ENCODE peak calls at places on chromosomes 16 and 17, in six cellular contexts. P, N, U, F, A and D are unnamed samples.

GRCh38 chr16:2467301-2468141 is 3.6 kb upstream of the NTN3 start:
- DNase-seq in P (peak), N (peak), U (no peak), F (peak), A (no peak), D (no peak)

GRCh38 chr17:79466562-79467350 is 144.1 kb downstream of the RBFOX3 start:
- DNase-seq in P (no peak), N (no peak), U (no peak), F (no peak), A (no peak), D (no peak)

GRCh38 chr16:66207139-66207863 is 159.2 kb upstream of the CDH5 start:
- DNase-seq in P (no peak), N (no peak), U (no peak), F (no peak), A (no peak), D (no peak)

GRCh38 chr16:48212033-48212432 is 32.1 kb upstream of the LONP2 start:
- DNase-seq in P (no peak), N (peak), U (no peak), F (no peak), A (no peak), D (no peak)

GRCh38 chr16:8678068-8678927 is 3.9 kb downstream of the ABAT start:
- DNase-seq in P (no peak), N (peak), U (no peak), F (no peak), A (peak), D (no peak)

GRCh38 chr16:10578474-10579316 is 1.7 kb downstream of the EMP2 start:
- DNase-seq in P (no peak), N (no peak), U (no peak), F (no peak), A (peak), D (no peak)

GRCh38 chr17:80949451-80950421 is 41.9 kb upstream of the CHMP6 start:
- DNase-seq in P (no peak), N (no peak), U (no peak), F (no peak), A (no peak), D (no peak)

GRCh38 chr17:73194514-73195222 is 1.8 kb downstream of the COG1 start:
- DNase-seq in P (no peak), N (peak), U (no peak), F (no peak), A (no peak), D (no peak)

GRCh38 chr17:50868594-50868993 is 2.4 kb upstream of the TOB1 start:
- DNase-seq in P (no peak), N (no peak), U (no peak), F (no peak), A (no peak), D (no peak)

GRCh38 chr16:23257682-23258081 is 44.4 kb upstream of the SCNN1B start:
- DNase-seq in P (no peak), N (no peak), U (no peak), F (no peak), A (no peak), D (no peak)

GRCh38 chr17:63785556-63785955 is 11.6 kb downstream of the DDX42 start:
- DNase-seq in P (no peak), N (peak), U (no peak), F (no peak), A (no peak), D (no peak)

DNA sequence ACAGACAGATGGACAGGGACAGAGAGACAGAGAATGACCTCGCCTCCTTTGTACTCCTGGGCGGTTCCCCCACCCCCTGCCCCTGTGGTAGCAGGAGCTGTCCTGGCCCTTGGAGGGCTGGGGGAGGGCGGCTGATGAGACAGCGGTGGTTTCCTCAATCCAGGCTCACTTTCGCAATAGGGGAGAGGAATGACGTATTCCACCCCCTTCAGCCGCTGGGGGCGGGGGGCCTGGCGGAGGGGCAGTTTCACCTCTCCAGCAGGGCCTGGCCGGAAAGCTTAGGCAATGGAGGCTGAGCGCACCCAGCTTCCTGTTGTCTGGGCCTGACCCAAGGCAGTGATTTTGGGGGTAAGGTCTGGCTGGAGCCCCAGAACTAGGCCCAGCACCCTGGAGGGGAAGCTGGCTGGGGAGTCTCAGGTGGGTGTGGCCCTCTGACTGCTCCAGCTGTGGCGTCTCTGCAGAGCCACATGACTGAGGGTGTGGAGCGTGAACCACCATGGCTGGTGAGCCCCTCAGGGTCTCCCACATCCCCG is 7.4 kb downstream of the FMNL1 start:
- DNase-seq in P (peak), N (peak), U (peak), F (no peak), A (peak), D (peak)
- TF ChIP-seq SMC3 in P (peak), N (peak), U (peak), F (no peak), A (no peak), D (no peak)

GRCh38 chr17:59277031-59277430 is 54.4 kb upstream of the YPEL2 start:
- DNase-seq in P (no peak), N (no peak), U (peak), F (no peak), A (no peak), D (no peak)
- TF ChIP-seq SMC3 in P (no peak), N (no peak), U (no peak), F (no peak), A (no peak), D (no peak)

DNA sequence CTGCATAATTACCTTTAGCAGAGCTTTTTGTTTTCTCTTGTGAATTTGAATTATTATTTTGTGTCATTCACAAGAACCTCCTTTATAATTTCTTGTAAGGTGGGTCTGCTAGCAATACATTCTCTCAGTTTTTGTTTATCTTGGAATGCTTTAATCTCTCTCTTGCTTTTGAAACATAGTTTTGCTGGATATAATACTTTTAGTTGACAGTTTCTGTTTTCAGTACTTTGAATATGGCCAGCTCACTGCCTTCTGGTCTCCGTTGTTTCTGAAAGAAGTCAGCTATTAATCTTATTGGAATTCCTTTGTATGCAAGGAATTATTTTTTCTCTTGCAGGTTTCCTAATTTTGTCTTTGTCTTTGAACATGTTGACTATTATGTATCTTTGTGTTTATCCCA is 167.0 kb downstream of the MAP2K4 start:
- DNase-seq in P (no peak), N (no peak), U (no peak), F (no peak), A (no peak), D (no peak)
- TF ChIP-seq SMC3 in P (no peak), N (no peak), U (no peak), F (no peak), A (no peak), D (no peak)

GRCh38 chr17:7380855-7381683 is at the start of gene TNK1:
- DNase-seq in P (no peak), N (no peak), U (no peak), F (peak), A (peak), D (peak)
- TF ChIP-seq SMC3 in P (no peak), N (no peak), U (no peak), F (no peak), A (no peak), D (no peak)

DNA sequence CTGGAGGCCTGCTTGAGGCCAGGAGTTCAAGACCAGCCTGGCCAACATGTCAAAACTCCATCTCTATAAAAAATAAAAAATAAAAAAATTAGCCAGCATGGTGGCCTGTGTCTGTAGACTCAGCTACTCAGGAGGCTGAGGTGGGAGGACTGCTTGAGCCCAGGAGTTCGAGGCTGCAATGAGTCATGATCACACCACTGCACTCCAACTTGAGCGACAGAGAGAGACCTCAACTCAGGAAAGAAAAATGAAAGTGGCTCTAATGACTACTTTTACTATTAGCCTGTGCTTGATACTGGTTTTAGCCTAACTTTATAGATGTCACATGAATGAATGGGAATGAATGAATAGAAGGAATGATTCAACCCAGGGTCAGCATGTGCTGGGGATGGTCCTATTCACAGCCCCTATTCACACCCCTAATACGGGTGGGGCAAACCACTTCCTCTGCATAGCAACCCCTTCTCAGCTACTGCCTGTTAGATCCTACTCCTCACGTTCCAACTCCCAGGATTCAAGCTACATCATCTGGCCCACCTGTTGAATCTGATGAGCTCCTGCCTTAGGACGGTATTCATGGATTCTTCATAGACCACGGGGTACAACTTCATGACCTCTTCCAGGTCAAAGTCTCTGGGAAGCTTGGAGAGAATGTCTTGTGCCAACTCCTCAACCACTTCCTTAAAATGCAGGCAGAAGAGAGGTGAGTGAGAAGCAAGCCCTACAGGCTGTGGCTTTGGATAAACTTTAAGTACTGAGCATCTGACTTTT is 40.5 kb downstream of the LYRM1 start:
- DNase-seq in P (no peak), N (no peak), U (no peak), F (no peak), A (no peak), D (no peak)
- TF ChIP-seq SMC3 in P (no peak), N (no peak), U (no peak), F (no peak), A (no peak), D (no peak)

DNA sequence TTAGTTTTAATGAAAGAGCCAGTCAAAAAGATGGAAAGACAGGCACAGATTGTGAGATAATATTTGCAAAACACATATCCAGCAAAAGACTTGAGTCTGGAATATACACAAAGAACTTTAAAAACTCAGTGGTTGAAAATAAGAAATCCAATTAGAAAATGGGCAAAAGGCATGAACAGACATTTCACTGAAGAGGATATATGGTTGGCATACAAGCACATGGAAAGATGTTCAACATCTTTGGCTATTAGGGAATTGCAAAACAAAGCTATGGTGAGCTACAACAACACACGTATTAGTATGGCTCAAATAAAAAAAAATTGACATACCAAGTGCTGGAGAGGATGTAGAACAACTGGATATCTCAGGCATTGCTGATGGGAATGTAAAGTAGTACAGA is 44.5 kb upstream of the MRTFB start:
- DNase-seq in P (no peak), N (no peak), U (no peak), F (no peak), A (no peak), D (no peak)
- TF ChIP-seq SMC3 in P (no peak), N (no peak), U (no peak), F (no peak), A (no peak), D (no peak)

GRCh38 chr16:81530814-81531213 is 86.2 kb downstream of the CMIP start:
- DNase-seq in P (no peak), N (no peak), U (no peak), F (no peak), A (no peak), D (no peak)

GRCh38 chr16:81533175-81533507 is 88.5 kb downstream of the CMIP start:
- DNase-seq in P (no peak), N (peak), U (no peak), F (no peak), A (no peak), D (no peak)

GRCh38 chr16:81532491-81533174 is 88.0 kb downstream of the CMIP start:
- DNase-seq in P (peak), N (no peak), U (no peak), F (no peak), A (peak), D (no peak)

GRCh38 chr16:81530296-81530721 is 85.7 kb downstream of the CMIP start:
- DNase-seq in P (no peak), N (no peak), U (no peak), F (no peak), A (no peak), D (no peak)

GRCh38 chr16:81531415-81531814 is 86.8 kb downstream of the CMIP start:
- DNase-seq in P (no peak), N (no peak), U (no peak), F (no peak), A (no peak), D (no peak)
- TF ChIP-seq SMC3 in P (no peak), N (no peak), U (no peak), F (no peak), A (no peak), D (no peak)

GRCh38 chr17:29723283-29724047 is 100.8 kb upstream of the CORO6 start:
- DNase-seq in P (no peak), N (no peak), U (peak), F (no peak), A (no peak), D (peak)
- TF ChIP-seq SMC3 in P (no peak), N (no peak), U (peak), F (no peak), A (no peak), D (no peak)

DNA sequence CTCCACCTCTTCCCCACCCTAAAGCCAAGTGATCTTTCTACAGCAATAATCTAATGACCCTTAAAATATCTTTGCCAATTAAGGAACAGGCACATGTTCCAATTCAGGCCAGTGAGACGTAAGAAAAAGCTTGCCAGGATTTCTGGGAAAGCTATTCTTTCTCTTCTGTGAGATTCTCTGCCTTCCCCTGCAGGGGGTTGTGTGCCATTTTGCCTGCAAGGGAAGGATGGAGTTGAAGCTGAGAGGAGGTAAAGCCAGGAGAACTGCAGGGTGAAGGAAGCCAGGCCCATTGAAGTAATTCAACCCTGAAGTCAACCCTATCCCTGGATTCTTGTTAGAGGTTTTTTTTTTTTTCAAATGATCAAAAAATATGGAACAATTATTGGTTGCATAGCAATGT is 9.0 kb upstream of the LPO start:
- DNase-seq in P (no peak), N (no peak), U (no peak), F (no peak), A (no peak), D (no peak)
- TF ChIP-seq SMC3 in P (no peak), N (no peak), U (no peak), F (no peak), A (no peak), D (no peak)

GRCh38 chr16:70664325-70665112 is 18.2 kb downstream of the IL34 start:
- DNase-seq in P (no peak), N (no peak), U (no peak), F (peak), A (no peak), D (no peak)
- TF ChIP-seq SMC3 in P (no peak), N (no peak), U (no peak), F (no peak), A (no peak), D (no peak)